ENCODE peak calls at places on chromosome 12, in four cellular contexts. E is heart right ventricle, V is psoas muscle, L is dorsolateral prefrontal cortex. N is an unnamed sample. For H3K27me3, the result is how much of the 10 kb centered on the place peaks cover.

GRCh38 chr12:76366163-76366562 is 17.9 kb upstream of the BBS10 start:
- DNase-seq in E (no peak), V (no peak), L (no peak), N (no peak)

GRCh38 chr12:101697930-101698781 is 716 bp downstream of the CHPT1 start:
- DNase-seq in E (peak), V (peak), L (peak), N (peak)

GRCh38 chr12:108729612-108730336 is 1.5 kb downstream of the CORO1C start:
- DNase-seq in E (no peak), V (no peak), L (no peak), N (no peak)

GRCh38 chr12:58920956-58921861 is 905 bp upstream of the LRIG3 start:
- DNase-seq in E (no peak), V (no peak), L (no peak), N (no peak)

GRCh38 chr12:49507139-49507538 is 31.7 kb upstream of the KCNH3 start:
- DNase-seq in E (no peak), V (no peak), L (no peak), N (no peak)

GRCh38 chr12:2864198-2864597 is 7.4 kb upstream of the TEX52 start:
- DNase-seq in E (no peak), V (no peak), L (no peak), N (no peak)

GRCh38 chr12:7319934-7320333 is 16.1 kb downstream of the ACSM4 start:
- DNase-seq in E (no peak), V (no peak), L (no peak), N (no peak)

GRCh38 chr12:56631790-56632700 is 1.9 kb upstream of the BAZ2A start:
- DNase-seq in E (peak), V (peak), L (peak), N (peak)

GRCh38 chr12:7756993-7757392 is 8.0 kb upstream of the NANOGNB start:
- DNase-seq in E (no peak), V (no peak), L (no peak), N (no peak)

GRCh38 chr12:103100226-103100866 is 142.9 kb downstream of the ASCL1 start:
- DNase-seq in E (no peak), V (no peak), L (no peak), N (no peak)

GRCh38 chr12:80553316-80553715 is 109.3 kb downstream of the PTPRQ start:
- DNase-seq in E (no peak), V (no peak), L (no peak), N (peak)

GRCh38 chr12:26340649-26341048 is 145.3 kb downstream of the SSPN start:
- DNase-seq in E (no peak), V (no peak), L (no peak), N (no peak)

GRCh38 chr12:120416490-120417216 is 21.3 kb upstream of the COX6A1 start:
- DNase-seq in E (no peak), V (no peak), L (no peak), N (no peak)

GRCh38 chr12:52041695-52042123 is 9.5 kb upstream of the NR4A1 start:
- DNase-seq in E (peak), V (no peak), L (no peak), N (peak)

GRCh38 chr12:127809236-127809635 is 457.7 kb upstream of the TMEM132C start:
- DNase-seq in E (no peak), V (no peak), L (no peak), N (peak)

GRCh38 chr12:22530-23201 is 43.9 kb upstream of the IQSEC3 start:
- DNase-seq in E (no peak), V (no peak), L (peak), N (no peak)

GRCh38 chr12:109479761-109480160 is 2.3 kb downstream of the UBE3B start:
- DNase-seq in E (no peak), V (no peak), L (no peak), N (no peak)

GRCh38 chr12:92719674-92720073 is 16.9 kb downstream of the PLEKHG7 start:
- DNase-seq in E (no peak), V (no peak), L (no peak), N (peak)

GRCh38 chr12:126337556-126337955 is 1272.3 kb downstream of the AACS start:
- DNase-seq in E (no peak), V (no peak), L (no peak), N (peak)

GRCh38 chr12:124588689-124589318 is 21.4 kb upstream of the NCOR2 start:
- DNase-seq in E (no peak), V (no peak), L (peak), N (peak)

GRCh38 chr12:38392584-38393144 is 76.1 kb downstream of the ALG10B start:
- DNase-seq in E (no peak), V (no peak), L (no peak), N (peak)

GRCh38 chr12:101713930-101714329 is 16.5 kb downstream of the CHPT1 start:
- DNase-seq in E (no peak), V (no peak), L (no peak), N (no peak)

GRCh38 chr12:11669348-11669747 is 19.9 kb downstream of the ETV6 start:
- DNase-seq in E (no peak), V (no peak), L (no peak), N (no peak)

GRCh38 chr12:508795-509194 is 49.1 kb downstream of the B4GALNT3 start:
- DNase-seq in E (no peak), V (no peak), L (no peak), N (no peak)

GRCh38 chr12:31833541-31833840 is 104.7 kb upstream of the AMN1 start:
- DNase-seq in E (no peak), V (no peak), L (no peak), N (no peak)

GRCh38 chr12:128823216-128823915 is 392 bp downstream of the SLC15A4 start:
- DNase-seq in E (peak), V (peak), L (no peak), N (no peak)

GRCh38 chr12:78703820-78704525 is 160.6 kb upstream of the SYT1 start:
- DNase-seq in E (no peak), V (no peak), L (no peak), N (peak)

GRCh38 chr12:53750812-53751335 is 905 bp downstream of the CISTR start:
- DNase-seq in E (peak), V (peak), L (peak), N (no peak)

GRCh38 chr12:53751336-53752191 is at the start of gene CISTR:
- DNase-seq in E (peak), V (peak), L (no peak), N (no peak)

GRCh38 chr12:53746592-53747491 is 4.9 kb downstream of the CISTR start:
- DNase-seq in E (peak), V (peak), L (peak), N (peak)

GRCh38 chr12:53749986-53750811 is 1.6 kb downstream of the CISTR start:
- DNase-seq in E (no peak), V (no peak), L (no peak), N (no peak)

GRCh38 chr12:53748072-53748840 is 3.5 kb downstream of the CISTR start:
- DNase-seq in E (no peak), V (no peak), L (no peak), N (no peak)
- H3K27me3 ChIP-seq in E (half or more), V (half or more), L (under half), N (under half)

GRCh38 chr12:4242595-4242994 is 31.0 kb upstream of the CCND2 start:
- DNase-seq in E (no peak), V (no peak), L (no peak), N (no peak)

GRCh38 chr12:4238577-4238976 is 35.0 kb upstream of the CCND2 start:
- DNase-seq in E (no peak), V (no peak), L (no peak), N (no peak)

GRCh38 chr12:4241592-4241991 is 32.0 kb upstream of the CCND2 start:
- DNase-seq in E (no peak), V (no peak), L (no peak), N (no peak)

GRCh38 chr12:4243098-4243795 is 30.3 kb upstream of the CCND2 start:
- DNase-seq in E (no peak), V (no peak), L (no peak), N (no peak)

GRCh38 chr12:4240161-4240783 is 33.3 kb upstream of the CCND2 start:
- DNase-seq in E (no peak), V (no peak), L (no peak), N (no peak)
- H3K27me3 ChIP-seq in E (under half), V (under half), L (under half), N (under half)

GRCh38 chr12:116397148-116397547 is 119.7 kb upstream of the MED13L start:
- DNase-seq in E (no peak), V (no peak), L (no peak), N (peak)
- H3K27me3 ChIP-seq in E (under half), V (under half), L (under half), N (under half)

GRCh38 chr12:95830335-95831089 is 28.2 kb upstream of the SNRPF start:
- DNase-seq in E (no peak), V (no peak), L (no peak), N (no peak)

GRCh38 chr12:95834572-95834971 is 24.2 kb upstream of the SNRPF start:
- DNase-seq in E (no peak), V (no peak), L (no peak), N (no peak)

DNA sequence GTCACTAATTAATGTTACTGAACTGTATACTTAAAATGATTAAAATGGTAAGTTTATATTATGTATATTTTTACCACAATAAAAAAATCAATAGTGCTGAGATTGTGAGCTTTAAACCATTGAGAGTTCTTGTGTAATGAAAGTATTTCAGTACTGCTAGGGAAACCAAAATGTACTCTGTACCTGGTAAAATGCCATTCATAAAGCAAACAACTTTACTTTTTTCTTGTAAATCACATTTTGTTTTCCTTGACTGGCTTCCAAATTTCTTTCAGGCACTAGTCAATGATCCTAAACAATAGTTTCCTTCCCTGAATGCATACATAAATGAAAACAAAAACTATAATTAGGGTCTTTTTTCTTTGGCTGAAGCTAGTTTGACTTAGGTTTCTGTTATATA is 29.4 kb upstream of the SNRPF start:
- DNase-seq in E (no peak), V (no peak), L (no peak), N (no peak)
- H3K27me3 ChIP-seq in E (under half), V (under half), L (under half), N (under half)

GRCh38 chr12:64184216-64184615 is 37.9 kb downstream of the KICS2 start:
- DNase-seq in E (no peak), V (no peak), L (no peak), N (no peak)

GRCh38 chr12:64178122-64178521 is 44.0 kb downstream of the KICS2 start:
- DNase-seq in E (no peak), V (no peak), L (no peak), N (no peak)

GRCh38 chr12:64180951-64181350 is 41.1 kb downstream of the KICS2 start:
- DNase-seq in E (no peak), V (no peak), L (no peak), N (peak)

GRCh38 chr12:64177001-64177400 is 45.1 kb downstream of the KICS2 start:
- DNase-seq in E (no peak), V (no peak), L (no peak), N (no peak)

GRCh38 chr12:64181504-64182291 is 40.4 kb downstream of the KICS2 start:
- DNase-seq in E (no peak), V (no peak), L (peak), N (peak)
- H3K27me3 ChIP-seq in E (under half), V (under half), L (under half), N (under half)

N was measured in MG63.